ENCODE peak calls at places on chromosomes 5 and 9, in four cellular contexts. One of them, this sample, is unnamed.

GRCh38 chr9:78971505-78971904 is 600.3 kb upstream of the TLE4 start:
- DNase-seq in NB4: no peak
- DNase-seq in MCF 10A: no peak
- DNase-seq in lower leg skin: no peak
- DNase-seq in this sample: no peak

GRCh38 chr5:8907168-8907868 is 638.6 kb downstream of the SEMA5A start:
- DNase-seq in NB4: no peak
- DNase-seq in MCF 10A: peak; percentile 74
- DNase-seq in lower leg skin: no peak
- DNase-seq in this sample: no peak

GRCh38 chr5:61053937-61054336 is 108.3 kb downstream of the SMIM15 start:
- DNase-seq in lower leg skin: no peak
- DNase-seq in NB4: no peak
- DNase-seq in MCF 10A: peak; percentile 28
- DNase-seq in this sample: no peak

GRCh38 chr9:136594492-136594891 is 48.6 kb upstream of the NOTCH1 start:
- DNase-seq in NB4: no peak
- DNase-seq in lower leg skin: no peak
- DNase-seq in MCF 10A: no peak
- DNase-seq in this sample: no peak

GRCh38 chr5:119293202-119293829 is 62.5 kb upstream of the TNFAIP8 start:
- DNase-seq in NB4: no peak
- DNase-seq in lower leg skin: no peak
- DNase-seq in MCF 10A: no peak
- DNase-seq in this sample: no peak

GRCh38 chr5:40599676-40600075 is 80.0 kb upstream of the PTGER4 start:
- DNase-seq in NB4: no peak
- DNase-seq in lower leg skin: no peak
- DNase-seq in MCF 10A: no peak
- DNase-seq in this sample: no peak

GRCh38 chr9:98805506-98806272 is 1.8 kb upstream of the GALNT12 start:
- DNase-seq in NB4: peak; percentile 91
- DNase-seq in MCF 10A: peak; percentile 92
- DNase-seq in lower leg skin: peak; percentile 81
- DNase-seq in this sample: no peak

GRCh38 chr9:111349766-111350165 is 19.7 kb upstream of the OR2K2 start:
- DNase-seq in lower leg skin: no peak
- DNase-seq in MCF 10A: no peak
- DNase-seq in NB4: no peak
- DNase-seq in this sample: no peak

GRCh38 chr5:122310886-122311285 is 1.2 kb upstream of the SNCAIP start:
- DNase-seq in NB4: no peak
- DNase-seq in lower leg skin: no peak
- DNase-seq in MCF 10A: no peak
- DNase-seq in this sample: peak; percentile 27

GRCh38 chr9:91162784-91163440 is 198.8 kb downstream of the AUH start:
- DNase-seq in MCF 10A: no peak
- DNase-seq in NB4: peak; percentile 94
- DNase-seq in lower leg skin: peak; percentile 87
- DNase-seq in this sample: no peak

GRCh38 chr5:122183098-122183794 is 53.9 kb downstream of the ZNF474 start:
- DNase-seq in lower leg skin: peak; percentile 95
- DNase-seq in NB4: no peak
- DNase-seq in MCF 10A: peak; percentile 100
- DNase-seq in this sample: peak; percentile 61

GRCh38 chr5:119873611-119874010 is 244.3 kb downstream of the FAM170A start:
- DNase-seq in lower leg skin: no peak
- DNase-seq in NB4: no peak
- DNase-seq in MCF 10A: no peak
- DNase-seq in this sample: no peak

GRCh38 chr5:122493091-122493775 is 181.2 kb downstream of the SNCAIP start:
- DNase-seq in MCF 10A: no peak
- DNase-seq in NB4: no peak
- DNase-seq in lower leg skin: no peak
- DNase-seq in this sample: no peak

GRCh38 chr5:177491429-177491945 is 5.9 kb downstream of the PDLIM7 start:
- DNase-seq in MCF 10A: peak; percentile 70
- DNase-seq in NB4: peak; percentile 56
- DNase-seq in lower leg skin: no peak
- DNase-seq in this sample: peak; percentile 52

DNA sequence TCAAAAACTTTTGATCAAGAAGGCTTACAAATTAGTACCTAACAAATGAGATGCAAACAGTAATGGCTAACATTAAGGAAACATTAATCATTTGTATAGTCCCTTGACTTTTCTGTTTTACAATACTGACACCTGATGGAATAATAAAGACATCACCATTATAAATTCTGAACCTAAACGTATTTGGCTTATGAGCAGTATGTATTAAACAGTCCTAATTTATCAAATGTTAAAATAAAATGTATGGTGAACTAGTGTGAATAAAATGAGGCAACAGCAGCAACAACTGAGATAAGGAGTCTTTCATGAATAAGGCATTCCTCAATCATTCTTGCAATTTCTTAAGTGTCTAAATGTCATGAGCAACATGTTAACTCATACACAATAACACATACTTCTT is 6.0 kb downstream of the PUM3 start:
- DNase-seq in MCF 10A: no peak
- DNase-seq in lower leg skin: no peak
- DNase-seq in NB4: no peak
- DNase-seq in this sample: no peak
- TF ChIP-seq CTCF in MCF 10A: peak; percentile 35
- TF ChIP-seq CTCF in lower leg skin: no peak
- TF ChIP-seq CTCF in NB4: no peak
- TF ChIP-seq CTCF in this sample: no peak

GRCh38 chr5:113682497-113683136 is 169.1 kb downstream of the YTHDC2 start:
- DNase-seq in NB4: peak; percentile 27
- DNase-seq in MCF 10A: peak; percentile 6
- DNase-seq in lower leg skin: no peak
- DNase-seq in this sample: no peak
- TF ChIP-seq CTCF in NB4: no peak
- TF ChIP-seq CTCF in MCF 10A: peak; percentile 21
- TF ChIP-seq CTCF in lower leg skin: no peak
- TF ChIP-seq CTCF in this sample: no peak

DNA sequence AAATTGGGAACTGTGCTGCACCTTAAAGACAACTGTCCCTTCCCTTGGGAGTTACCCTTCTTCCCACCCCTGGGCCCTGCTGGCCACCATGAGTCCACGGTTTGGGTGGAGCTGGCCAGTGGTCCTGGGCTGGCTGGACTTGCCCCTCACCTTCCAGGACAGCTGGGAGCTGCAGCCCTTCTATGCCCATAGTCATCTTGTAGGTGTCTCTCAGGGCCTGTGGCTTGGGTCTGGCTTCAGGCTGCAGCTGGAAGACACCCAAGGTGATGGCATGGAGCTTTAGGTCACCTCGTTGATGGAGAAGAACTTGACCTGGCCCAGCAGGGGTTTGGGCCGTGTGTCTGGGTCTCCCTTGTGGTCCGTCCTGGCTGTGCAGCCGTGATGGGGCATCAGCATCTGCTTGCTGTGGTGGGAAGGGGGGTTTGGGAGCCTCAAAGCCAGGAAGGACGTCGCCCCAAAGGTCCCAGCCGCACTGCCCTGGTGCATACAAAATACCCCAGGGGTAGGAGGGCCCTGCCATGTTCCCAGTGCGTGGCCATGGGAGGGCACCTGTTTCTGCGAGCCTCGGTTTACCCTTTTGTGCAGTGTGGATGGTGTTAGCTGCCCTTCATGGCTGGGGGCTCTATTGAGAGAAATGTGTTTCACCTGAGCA is 8.9 kb downstream of the WNK2 start:
- DNase-seq in lower leg skin: no peak
- DNase-seq in NB4: no peak
- DNase-seq in MCF 10A: no peak
- DNase-seq in this sample: no peak
- TF ChIP-seq CTCF in lower leg skin: no peak
- TF ChIP-seq CTCF in NB4: no peak
- TF ChIP-seq CTCF in MCF 10A: no peak
- TF ChIP-seq CTCF in this sample: no peak

GRCh38 chr5:102865510-102866314 is 110.6 kb downstream of the PAM start:
- DNase-seq in MCF 10A: peak; percentile 68
- DNase-seq in lower leg skin: peak; percentile 92
- DNase-seq in NB4: peak; percentile 38
- DNase-seq in this sample: peak; percentile 71
- TF ChIP-seq CTCF in MCF 10A: no peak
- TF ChIP-seq CTCF in lower leg skin: no peak
- TF ChIP-seq CTCF in NB4: no peak
- TF ChIP-seq CTCF in this sample: no peak

This sample was measured in uterus.